ENCODE peak calls at places on chromosome 3, in nine cellular contexts. W is fibroblast of the aortic adventitia, T is ovary, X is cardiac muscle cell, V is cardiac fibroblast, E is vagina, R is GM13976, H is endothelial cell of umbilical vein, U is mesothelial cell of epicardium. S is an unnamed sample.

GRCh38 chr3:179410317-179410716 is 41.0 kb downstream of the GNB4 start:
- DNase-seq in T (no peak), W (no peak), V (no peak), X (no peak), U (no peak), E (no peak), H (no peak), R (no peak), S (no peak)

GRCh38 chr3:41751597-41751996 is 210.3 kb downstream of the ULK4 start:
- DNase-seq in T (no peak), E (no peak), V (no peak), X (no peak), U (no peak), R (no peak), H (no peak), W (no peak), S (no peak)

GRCh38 chr3:80677796-80678195 is 910.0 kb upstream of the ROBO1 start:
- DNase-seq in E (no peak), T (no peak), X (peak), H (peak), V (peak), U (no peak), W (no peak), R (no peak), S (no peak)

GRCh38 chr3:99522147-99522546 is 116.2 kb upstream of the COL8A1 start:
- DNase-seq in E (no peak), T (no peak), R (no peak), W (no peak), U (no peak), H (no peak), V (no peak), X (no peak), S (no peak)

GRCh38 chr3:32154180-32154579 is 47.8 kb downstream of the GPD1L start:
- DNase-seq in R (no peak), X (no peak), U (no peak), H (no peak), T (no peak), V (no peak), W (no peak), E (no peak), S (no peak)

GRCh38 chr3:73580343-73580742 is 44.4 kb downstream of the PDZRN3 start:
- DNase-seq in T (no peak), W (peak), R (no peak), V (peak), E (no peak), U (no peak), H (no peak), X (peak), S (no peak)

GRCh38 chr3:195003006-195003892 is 267.7 kb downstream of the XXYLT1 start:
- DNase-seq in H (no peak), W (peak), T (peak), E (peak), V (peak), X (peak), U (peak), R (no peak), S (no peak)

GRCh38 chr3:4906107-4906621 is 73.1 kb upstream of the BHLHE40 start:
- DNase-seq in U (no peak), W (peak), X (peak), R (no peak), T (no peak), V (peak), H (no peak), E (no peak), S (no peak)

GRCh38 chr3:159451482-159451881 is 537.2 kb upstream of the IL12A start:
- DNase-seq in T (no peak), U (no peak), V (no peak), R (no peak), X (no peak), E (no peak), W (no peak), H (no peak), S (no peak)

GRCh38 chr3:30271781-30272180 is 334.6 kb upstream of the TGFBR2 start:
- DNase-seq in T (no peak), H (peak), E (no peak), U (no peak), W (no peak), R (no peak), X (no peak), V (no peak), S (no peak)

GRCh38 chr3:49703443-49703927 is 14.1 kb downstream of the RNF123 start:
- DNase-seq in T (peak), W (peak), V (peak), U (peak), X (peak), H (peak), E (no peak), R (peak), S (peak)

GRCh38 chr3:176958560-176958959 is 238.7 kb downstream of the TBL1XR1 start:
- DNase-seq in W (no peak), R (no peak), V (no peak), X (no peak), E (no peak), H (no peak), T (no peak), U (no peak), S (no peak)

GRCh38 chr3:78732893-78733292 is 1034.9 kb downstream of the ROBO1 start:
- DNase-seq in R (no peak), V (no peak), W (no peak), T (no peak), U (no peak), H (no peak), X (no peak), E (no peak), S (no peak)

GRCh38 chr3:148162132-148162531 is 535.6 kb upstream of the AGTR1 start:
- DNase-seq in T (no peak), E (no peak), U (no peak), V (no peak), X (peak), W (peak), R (no peak), H (no peak), S (no peak)

GRCh38 chr3:174330303-174330702 is 528.8 kb upstream of the NAALADL2 start:
- DNase-seq in X (peak), R (no peak), W (peak), E (no peak), V (peak), H (peak), U (no peak), T (no peak), S (no peak)

GRCh38 chr3:49295489-49296058 is 18.5 kb upstream of the C3orf62 start:
- DNase-seq in U (no peak), E (no peak), H (peak), R (peak), W (peak), X (peak), T (peak), V (peak), S (no peak)

GRCh38 chr3:46407976-46408375 is 917 bp downstream of the CCRL2 start:
- DNase-seq in R (no peak), V (no peak), T (no peak), U (no peak), X (no peak), W (no peak), H (peak), E (no peak), S (no peak)

GRCh38 chr3:138051946-138052802 is 42.2 kb downstream of the CLDN18 start:
- DNase-seq in W (peak), H (peak), V (peak), R (peak), E (no peak), X (peak), T (peak), U (no peak), S (no peak)

GRCh38 chr3:4417449-4417848 is 49.6 kb downstream of the SUMF1 start:
- DNase-seq in T (no peak), R (no peak), W (peak), U (no peak), V (peak), E (no peak), X (peak), H (no peak), S (no peak)

GRCh38 chr3:157533298-157533870 is 30.2 kb upstream of the VEPH1 start:
- DNase-seq in W (peak), V (peak), H (peak), X (peak), T (no peak), U (no peak), E (no peak), R (no peak), S (no peak)

GRCh38 chr3:99767341-99767740 is 50.3 kb upstream of the CMSS1 start:
- DNase-seq in T (no peak), H (no peak), U (no peak), E (no peak), V (no peak), W (peak), X (no peak), R (no peak), S (no peak)

GRCh38 chr3:160486459-160486869 is 36.9 kb upstream of the TRIM59 start:
- DNase-seq in U (no peak), X (peak), E (no peak), T (no peak), H (peak), W (peak), R (peak), V (peak), S (no peak)

GRCh38 chr3:64417816-64418215 is 192.6 kb upstream of the PRICKLE2 start:
- DNase-seq in E (no peak), T (no peak), W (peak), X (peak), V (peak), U (no peak), R (no peak), H (no peak), S (no peak)

GRCh38 chr3:66904816-66905543 is 93.1 kb upstream of the KBTBD8 start:
- DNase-seq in U (no peak), W (no peak), H (no peak), E (no peak), T (no peak), R (no peak), X (no peak), V (no peak), S (no peak)

GRCh38 chr3:11513817-11514135 is 129.9 kb downstream of the VGLL4 start:
- DNase-seq in U (no peak), E (no peak), W (peak), V (no peak), H (no peak), R (no peak), X (no peak), T (no peak), S (no peak)

GRCh38 chr3:11510001-11510760 is 133.5 kb downstream of the VGLL4 start:
- DNase-seq in V (no peak), W (no peak), H (no peak), X (peak), U (peak), E (no peak), T (no peak), R (no peak), S (no peak)

GRCh38 chr3:11508346-11509174 is 135.2 kb downstream of the VGLL4 start:
- DNase-seq in U (no peak), W (no peak), H (no peak), V (no peak), T (no peak), R (no peak), E (no peak), X (no peak), S (no peak)

GRCh38 chr3:11507719-11508118 is 136.0 kb downstream of the VGLL4 start:
- DNase-seq in W (no peak), E (no peak), R (no peak), V (no peak), H (no peak), U (no peak), T (no peak), X (no peak), S (no peak)

DNA sequence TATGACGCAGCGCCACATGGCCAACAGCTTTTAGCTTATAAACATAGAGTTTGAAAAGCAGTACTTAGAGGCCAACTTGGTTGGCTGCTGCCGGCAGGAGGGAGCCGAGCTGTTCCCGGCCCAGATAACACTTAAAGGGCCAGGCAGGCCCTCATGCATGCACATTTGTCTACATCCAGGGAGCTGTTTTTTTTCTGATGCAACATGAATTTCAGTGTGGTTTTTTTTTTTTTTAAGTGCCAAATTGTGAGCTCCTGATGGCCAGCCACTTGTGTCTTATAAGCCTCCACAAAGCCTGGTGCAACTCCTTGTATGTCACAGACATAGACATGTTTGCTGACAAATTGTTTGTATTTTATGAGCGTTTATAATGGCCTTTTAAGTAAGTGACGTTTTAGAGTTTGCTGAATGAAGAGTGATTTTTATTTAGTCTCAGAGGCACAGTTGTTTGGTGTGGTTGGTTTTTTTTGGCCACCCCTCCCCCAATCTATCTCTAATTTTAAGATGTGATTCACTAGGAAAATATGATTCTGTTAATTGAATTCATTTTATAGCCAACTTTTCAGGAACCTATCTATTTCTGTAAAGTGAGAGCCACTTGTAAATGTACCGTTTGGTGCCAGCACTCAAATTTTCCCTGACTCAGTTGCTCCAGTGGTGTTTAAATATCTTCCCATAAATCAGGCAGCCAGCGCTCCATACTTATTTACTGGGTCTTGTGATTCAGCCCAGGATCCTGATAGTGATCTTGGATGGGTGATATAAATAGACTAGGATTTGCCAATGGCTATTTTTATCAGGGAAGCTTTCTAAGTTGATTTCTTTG is 134.3 kb downstream of the VGLL4 start:
- DNase-seq in E (no peak), H (peak), V (peak), X (peak), U (no peak), R (no peak), W (peak), T (peak), S (no peak)
- TF ChIP-seq CTCF in E (no peak), H (no peak), V (peak), X (peak), U (no peak), R (no peak), W (peak), T (no peak), S (no peak)

GRCh38 chr3:170844377-170844776 is 25.6 kb downstream of the RPL22L1 start:
- DNase-seq in H (no peak), U (no peak), T (no peak), V (no peak), R (no peak), X (no peak), W (no peak), E (no peak), S (no peak)

GRCh38 chr3:170852307-170852706 is 17.7 kb downstream of the RPL22L1 start:
- DNase-seq in T (no peak), U (no peak), W (no peak), X (no peak), R (no peak), E (no peak), H (no peak), V (no peak), S (no peak)

DNA sequence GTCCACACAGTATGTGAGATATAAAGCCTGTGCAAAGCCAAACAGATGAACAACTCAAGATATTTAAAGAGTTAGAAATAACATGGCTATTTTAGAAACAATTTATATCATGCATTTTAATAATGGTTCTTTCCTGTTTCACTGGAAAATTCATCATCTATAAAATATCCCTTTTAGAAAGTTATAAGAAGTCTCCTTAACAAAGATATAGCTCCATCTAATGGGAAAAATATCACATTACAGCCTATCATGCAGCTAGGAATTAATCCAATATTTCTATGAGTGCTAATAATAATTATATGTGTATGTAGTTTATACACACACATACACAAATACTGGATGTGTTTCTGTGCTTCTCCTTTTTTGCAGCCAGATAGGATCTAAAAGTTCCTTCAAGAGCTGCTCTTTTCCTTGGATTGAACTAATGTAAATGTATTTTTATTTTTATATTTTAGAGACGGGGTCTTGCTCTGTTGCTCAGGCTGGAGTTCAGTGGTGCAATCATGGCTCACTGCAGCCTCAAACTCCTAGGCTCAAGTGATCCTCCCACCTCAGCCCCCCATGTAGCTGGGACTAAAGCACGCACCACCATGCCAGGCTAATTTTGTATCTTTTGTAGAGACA is 21.6 kb downstream of the RPL22L1 start:
- DNase-seq in E (no peak), T (no peak), W (peak), V (peak), U (no peak), H (peak), X (peak), R (peak), S (no peak)
- TF ChIP-seq CTCF in E (peak), T (no peak), W (peak), V (peak), U (no peak), H (no peak), X (peak), R (no peak), S (peak)

DNA sequence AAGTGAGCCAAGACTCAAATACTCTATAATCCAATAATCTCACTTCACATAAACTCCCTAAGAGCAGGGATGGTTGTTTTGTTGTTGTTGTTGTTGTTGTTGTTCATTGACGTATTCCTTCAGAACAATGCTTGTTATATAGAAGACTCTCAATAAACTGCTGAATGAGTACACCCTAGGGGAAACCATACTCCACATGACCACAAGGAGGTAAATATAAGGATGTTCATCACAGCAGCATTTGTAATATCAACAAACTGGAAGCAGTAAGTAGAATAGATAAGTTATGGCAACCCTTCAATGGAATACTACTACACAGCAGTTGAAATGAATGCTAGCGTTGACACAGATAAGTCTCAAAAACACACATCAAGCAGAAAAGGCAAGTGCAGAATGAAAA is 62.4 kb upstream of the STIMATE start:
- DNase-seq in H (no peak), X (no peak), E (no peak), U (no peak), W (no peak), V (no peak), R (no peak), T (no peak), S (no peak)
- TF ChIP-seq CTCF in H (no peak), X (no peak), E (no peak), U (no peak), W (no peak), V (no peak), R (no peak), T (no peak), S (no peak)

GRCh38 chr3:153443961-153444360 is 281.9 kb downstream of the RAP2B start:
- DNase-seq in E (no peak), X (peak), R (no peak), V (peak), U (no peak), T (no peak), H (peak), W (peak), S (no peak)
- TF ChIP-seq CTCF in E (no peak), X (peak), R (no peak), V (peak), U (no peak), T (no peak), H (peak), W (peak), S (peak)

GRCh38 chr3:13772321-13772745 is 107.5 kb downstream of the WNT7A start:
- DNase-seq in X (no peak), T (no peak), H (no peak), W (no peak), V (no peak), E (no peak), R (no peak), U (no peak), S (no peak)

GRCh38 chr3:13780432-13781173 is 99.3 kb downstream of the WNT7A start:
- DNase-seq in U (no peak), E (no peak), T (peak), R (no peak), V (no peak), H (no peak), X (no peak), W (no peak), S (no peak)

GRCh38 chr3:13771496-13771895 is 108.4 kb downstream of the WNT7A start:
- DNase-seq in H (no peak), U (peak), T (no peak), V (no peak), W (no peak), R (no peak), E (no peak), X (no peak), S (no peak)

GRCh38 chr3:13772885-13773745 is 106.8 kb downstream of the WNT7A start:
- DNase-seq in X (no peak), E (no peak), V (no peak), W (no peak), U (no peak), H (no peak), T (no peak), R (no peak), S (no peak)

GRCh38 chr3:13776253-13777050 is 103.4 kb downstream of the WNT7A start:
- DNase-seq in U (peak), W (no peak), X (no peak), E (no peak), T (peak), H (no peak), R (no peak), V (no peak), S (no peak)
- TF ChIP-seq CTCF in U (no peak), W (no peak), X (no peak), E (no peak), T (no peak), H (no peak), R (no peak), V (no peak), S (peak)

GRCh38 chr3:13194285-13195209 is 121.3 kb upstream of the IQSEC1 start:
- DNase-seq in U (no peak), V (no peak), T (no peak), X (no peak), H (no peak), W (no peak), R (no peak), E (no peak), S (no peak)

GRCh38 chr3:13191016-13191415 is 117.8 kb upstream of the IQSEC1 start:
- DNase-seq in X (no peak), V (no peak), W (no peak), U (no peak), H (no peak), T (no peak), R (no peak), E (no peak), S (no peak)

GRCh38 chr3:13190376-13190762 is 117.1 kb upstream of the IQSEC1 start:
- DNase-seq in T (no peak), H (no peak), U (no peak), V (no peak), R (no peak), E (no peak), W (no peak), X (no peak), S (no peak)

GRCh38 chr3:13193320-13194284 is 120.4 kb upstream of the IQSEC1 start:
- DNase-seq in H (no peak), W (no peak), R (no peak), V (no peak), U (no peak), T (no peak), E (no peak), X (no peak), S (no peak)

GRCh38 chr3:13192471-13193213 is 119.4 kb upstream of the IQSEC1 start:
- DNase-seq in W (no peak), V (no peak), E (no peak), R (no peak), U (no peak), T (no peak), H (no peak), X (peak), S (peak)
- TF ChIP-seq CTCF in W (peak), V (peak), E (no peak), R (no peak), U (peak), T (no peak), H (peak), X (peak), S (peak)